ENCODE peak calls at places on chromosomes 11 and 22, in nine cellular contexts. Y is thoracic aorta, Q is NT2/D1, D is endodermal cell, U is left lung, Z is kidney, L is neuronal stem cell, W is neural progenitor cell, I is Panc1. E is an unnamed sample.

GRCh38 chr11:114399490-114399889 is 821 bp downstream of the C11orf71 start:
- DNase-seq in W (peak; percentile 9), I (no peak), L (no peak), D (no peak), Q (peak; percentile 8), Z (no peak), U (no peak), Y (no peak), E (no peak)

GRCh38 chr11:61087426-61088119 is 14.7 kb upstream of the CD5 start:
- DNase-seq in W (no peak), I (no peak), Q (no peak), L (no peak), Y (no peak), U (no peak), D (no peak), Z (no peak), E (no peak)

GRCh38 chr11:2525941-2526807 is 81.4 kb downstream of the KCNQ1 start:
- DNase-seq in Z (peak; percentile 65), Y (peak; percentile 1), L (no peak), D (peak; percentile 24), W (no peak), I (no peak), Q (no peak), U (peak; percentile 59), E (no peak)

GRCh38 chr11:78138694-78139421 is 568 bp downstream of the ALG8 start:
- DNase-seq in I (no peak), Q (no peak), L (peak; percentile 3), U (no peak), D (peak; percentile 56), Z (no peak), Y (no peak), W (peak; percentile 12), E (peak; percentile 24)

GRCh38 chr11:69005631-69006368 is 7.2 kb downstream of the MRGPRF start:
- DNase-seq in U (no peak), D (peak; percentile 38), L (no peak), W (no peak), Y (no peak), Q (no peak), Z (peak; percentile 65), I (no peak), E (no peak)

GRCh38 chr11:70468256-70469230 is 70.2 kb downstream of the CTTN start:
- DNase-seq in D (peak; percentile 46), Z (no peak), I (no peak), U (no peak), Y (no peak), W (no peak), Q (no peak), L (no peak), E (no peak)

GRCh38 chr11:59630493-59630892 is 14.9 kb upstream of the OSBP start:
- DNase-seq in Z (no peak), Q (no peak), W (no peak), D (no peak), L (no peak), I (no peak), U (no peak), Y (no peak), E (no peak)

GRCh38 chr11:103730151-103730940 is 306.1 kb upstream of the DDI1 start:
- DNase-seq in Q (no peak), U (no peak), I (no peak), Z (no peak), W (peak; percentile 3), L (no peak), Y (no peak), D (no peak), E (no peak)

GRCh38 chr22:44567846-44568493 is 69.9 kb upstream of the RTL6 start:
- DNase-seq in Z (no peak), I (no peak), U (no peak), W (no peak), L (no peak), Q (peak; percentile 38), D (peak; percentile 85), Y (no peak), E (peak; percentile 58)

DNA sequence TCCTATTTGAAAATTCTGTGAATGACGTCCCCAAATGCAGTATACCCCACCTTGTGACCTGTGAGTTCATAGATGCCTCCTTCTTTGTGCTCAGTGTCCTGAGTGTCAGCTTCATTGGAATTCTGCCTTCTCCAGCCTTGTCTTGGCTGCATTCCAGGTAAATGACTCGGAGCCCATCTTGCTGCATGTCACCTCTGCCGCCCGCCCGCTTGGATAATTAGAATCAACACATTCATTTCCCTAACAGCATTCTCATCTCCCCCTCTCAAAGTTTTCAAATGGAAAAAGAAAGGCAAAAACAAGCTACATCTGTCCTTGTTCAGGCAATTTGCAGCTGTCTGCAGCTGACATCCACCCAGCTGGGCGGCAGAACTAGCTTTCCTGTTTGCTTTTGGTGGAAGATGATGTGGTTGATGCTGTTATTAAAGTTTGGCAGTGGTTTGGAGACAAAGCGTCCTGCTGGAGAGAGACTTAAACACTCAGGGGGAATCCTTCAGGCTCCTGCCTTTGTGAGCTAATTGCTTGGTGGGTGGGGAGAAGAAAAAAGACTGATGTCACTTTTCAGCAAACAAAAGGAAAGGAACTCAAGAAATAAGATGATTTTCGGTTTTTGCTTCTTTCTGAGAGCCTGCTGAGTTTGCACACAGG is 198.8 kb upstream of the SEZ6L start:
- DNase-seq in Q (peak; percentile 59), Z (no peak), L (peak; percentile 29), D (peak; percentile 84), Y (no peak), W (peak; percentile 49), I (no peak), U (no peak), E (no peak)
- H3K4me3 ChIP-seq in Q (no peak overlapping the region), Z (no peak overlapping the region), L (no peak overlapping the region), D (no peak overlapping the region), Y (no peak overlapping the region), W (peak overlapping the region; percentile 28), I (no peak overlapping the region), U (no peak overlapping the region), E (no peak overlapping the region)

DNA sequence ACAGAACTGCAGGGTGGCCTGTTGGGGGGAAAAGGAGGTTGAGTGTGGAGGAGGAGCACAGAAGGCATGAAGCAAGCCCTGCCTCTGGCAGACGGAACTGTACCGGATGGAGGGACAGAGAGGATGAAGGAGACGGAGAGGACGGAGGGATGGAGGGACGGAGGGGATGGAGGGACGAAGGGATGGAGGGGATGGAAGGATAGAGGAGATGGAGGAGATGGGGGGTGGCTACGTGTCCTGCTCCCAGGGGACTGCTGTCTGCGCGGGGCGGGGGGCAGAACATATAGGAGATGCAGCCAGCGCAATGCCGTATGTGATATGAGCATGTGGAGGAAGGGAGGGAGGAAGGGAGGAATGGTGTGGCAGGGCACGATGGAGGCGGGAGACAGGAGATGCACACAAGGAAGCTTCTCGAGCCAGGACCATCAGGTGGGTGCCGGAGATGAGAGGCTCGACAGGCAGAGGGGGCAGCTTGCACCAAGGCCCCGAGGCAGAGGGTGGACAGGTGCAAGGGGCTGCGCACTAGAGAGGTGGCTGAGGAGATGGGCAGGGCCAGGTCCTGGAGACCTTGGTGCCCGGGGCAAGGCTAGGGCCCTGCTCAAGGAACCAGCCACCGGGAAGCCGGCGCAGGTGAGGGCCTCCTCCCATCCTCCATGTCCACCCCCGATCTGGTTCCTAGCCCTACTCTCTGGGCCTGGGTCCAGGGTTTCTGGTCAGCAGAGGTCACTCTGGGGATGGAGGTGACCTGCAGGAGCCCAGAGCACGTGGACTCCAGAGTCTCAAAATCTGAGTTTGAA is 25.3 kb downstream of the MAFF start:
- DNase-seq in L (no peak), I (no peak), U (no peak), W (no peak), Z (no peak), Y (no peak), D (no peak), Q (no peak), E (no peak)
- H3K36me3 ChIP-seq in L (peaks cover 79% of the 10 kb centered on the region), I (no peaks in the 10 kb centered on the region), U (peaks cover 86% of the 10 kb centered on the region), W (no peaks in the 10 kb centered on the region), Z (peaks cover 15% of the 10 kb centered on the region), Y (peaks cover 46% of the 10 kb centered on the region), D (peaks cover 24% of the 10 kb centered on the region), Q (peaks cover 75% of the 10 kb centered on the region), E (peaks cover 16% of the 10 kb centered on the region)

DNA sequence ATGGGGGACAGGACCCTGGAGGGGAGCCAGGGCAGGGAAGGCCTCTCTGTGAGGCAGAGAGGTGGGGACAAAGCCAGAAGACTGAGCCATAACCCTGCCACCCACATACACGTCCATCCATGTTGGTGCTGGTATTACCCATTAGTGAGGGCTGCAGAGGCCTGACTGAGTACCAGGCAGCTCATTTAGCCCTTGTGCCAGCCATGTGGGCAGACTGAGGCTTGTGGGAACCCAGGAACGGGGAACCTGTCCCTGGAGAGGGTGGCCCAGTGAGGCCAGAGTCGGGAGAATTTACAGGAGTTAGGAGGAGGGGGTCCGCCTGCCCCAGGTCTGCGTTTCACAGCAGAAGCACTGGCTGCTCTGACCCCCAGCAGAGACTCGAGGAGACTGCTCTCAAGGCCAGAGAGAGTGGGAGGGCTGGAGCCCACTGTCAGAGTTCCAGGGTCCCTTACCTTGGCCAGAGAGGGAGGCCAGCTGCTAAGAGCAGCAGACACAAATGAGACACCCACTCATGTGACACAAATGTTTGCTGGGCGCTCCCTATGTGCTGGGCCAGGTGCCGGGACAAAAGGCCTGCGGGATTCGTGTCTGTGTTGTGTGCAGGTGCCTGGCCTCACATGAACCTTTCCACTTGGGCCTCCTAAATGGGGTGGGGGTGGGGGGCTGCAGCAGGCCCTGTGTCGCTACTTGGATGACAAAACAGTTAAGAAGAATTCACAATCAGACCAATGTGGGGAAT is 2.7 kb upstream of the TNFRSF13C start:
- DNase-seq in D (peak; percentile 52), Z (no peak), W (no peak), U (no peak), Y (no peak), L (no peak), Q (no peak), I (no peak), E (no peak)
- H3K4me1 ChIP-seq in D (no peaks in the 10 kb centered on the region), Z (no peaks in the 10 kb centered on the region), W (peaks cover 12% of the 10 kb centered on the region), U (peaks cover 13% of the 10 kb centered on the region), Y (no peaks in the 10 kb centered on the region), L (peaks cover 24% of the 10 kb centered on the region), Q (peaks cover 27% of the 10 kb centered on the region), I (no peaks in the 10 kb centered on the region), E (peaks cover 18% of the 10 kb centered on the region)

GRCh38 chr22:26168934-26169311 is 339 bp upstream of the SEZ6L start:
- DNase-seq in Q (no peak), I (no peak), L (no peak), D (no peak), U (no peak), Y (no peak), W (no peak), Z (no peak), E (no peak)
- H3K4me3 ChIP-seq in Q (peak overlapping the region; percentile 49), I (no peak overlapping the region), L (peak overlapping the region; percentile 39), D (peak overlapping the region; percentile 73), U (peak overlapping the region; percentile 23), Y (peak overlapping the region; percentile 72), W (peak overlapping the region; percentile 75), Z (no peak overlapping the region), E (no peak overlapping the region)

GRCh38 chr22:24069721-24070120 is 58.6 kb downstream of the CABIN1 start:
- DNase-seq in I (no peak), Z (no peak), Y (no peak), D (no peak), W (no peak), Q (no peak), L (no peak), U (no peak), E (no peak)

GRCh38 chr22:24072361-24072760 is 61.3 kb downstream of the CABIN1 start:
- DNase-seq in Q (no peak), I (no peak), D (no peak), W (no peak), Y (no peak), Z (no peak), L (no peak), U (no peak), E (no peak)

GRCh38 chr22:24068717-24069116 is 57.6 kb downstream of the CABIN1 start:
- DNase-seq in I (no peak), D (no peak), U (no peak), W (no peak), Y (no peak), Z (no peak), Q (no peak), L (no peak), E (no peak)

GRCh38 chr22:24070553-24070952 is 59.4 kb downstream of the CABIN1 start:
- DNase-seq in Y (no peak), U (no peak), D (no peak), I (no peak), W (no peak), L (no peak), Z (no peak), Q (no peak), E (no peak)

GRCh38 chr22:24071686-24072085 is 60.6 kb downstream of the CABIN1 start:
- DNase-seq in Q (no peak), Z (no peak), W (no peak), Y (no peak), L (no peak), I (no peak), D (no peak), U (no peak), E (no peak)
- H3K36me3 ChIP-seq in Q (peaks cover 67% of the 10 kb centered on the region), Z (peaks cover 34% of the 10 kb centered on the region), W (no peaks in the 10 kb centered on the region), Y (peaks cover 42% of the 10 kb centered on the region), L (peaks cover 92% of the 10 kb centered on the region), I (no peaks in the 10 kb centered on the region), D (peaks cover 78% of the 10 kb centered on the region), U (peaks cover 82% of the 10 kb centered on the region), E (peaks cover 44% of the 10 kb centered on the region)